ENCODE peak calls at places on chromosome 10, in four cellular contexts. F is NCI-H446 treated with DMSO at 0.1 percent for 48 hours; Y is CD4-positive, alpha-beta T cell; T is left ventricle myocardium superior. Q is an unnamed sample.

GRCh38 chr10:113131611-113132330 is 181.7 kb downstream of the TCF7L2 start:
- DNase-seq in F (no peak), Y (no peak), T (no peak), Q (no peak)

GRCh38 chr10:119090968-119091367 is 10.4 kb upstream of the EIF3A start:
- DNase-seq in F (no peak), Y (peak), T (no peak), Q (peak)

GRCh38 chr10:96756111-96756903 is 36.0 kb upstream of the PIK3AP1 start:
- DNase-seq in F (no peak), Y (no peak), T (no peak), Q (no peak)

GRCh38 chr10:23310443-23310842 is 34.2 kb downstream of the C10orf67 start:
- DNase-seq in F (no peak), Y (no peak), T (no peak), Q (no peak)

GRCh38 chr10:124459395-124459794 is 2.2 kb upstream of the LHPP start:
- DNase-seq in F (no peak), Y (no peak), T (no peak), Q (no peak)

GRCh38 chr10:47248436-47249090 is 51.4 kb upstream of the GDF10 start:
- DNase-seq in F (no peak), Y (no peak), T (no peak), Q (no peak)

GRCh38 chr10:104080762-104081161 is 4.9 kb downstream of the COL17A1 start:
- DNase-seq in F (no peak), Y (no peak), T (no peak), Q (no peak)

GRCh38 chr10:2935647-2936386 is 131.5 kb upstream of the PFKP start:
- DNase-seq in F (no peak), Y (no peak), T (no peak), Q (no peak)

GRCh38 chr10:89301721-89302445 is at the start of gene IFIT2:
- DNase-seq in F (no peak), Y (no peak), T (peak), Q (no peak)

GRCh38 chr10:66940950-66941349 is 15.1 kb downstream of the LRRTM3 start:
- DNase-seq in F (no peak), Y (no peak), T (no peak), Q (no peak)

GRCh38 chr10:28668363-28669226 is 8.7 kb upstream of the BAMBI start:
- DNase-seq in F (no peak), Y (no peak), T (peak), Q (peak)

GRCh38 chr10:6401562-6402348 is 178.3 kb downstream of the PRKCQ start:
- DNase-seq in F (peak), Y (peak), T (peak), Q (peak)

GRCh38 chr10:21020545-21020944 is 123.4 kb upstream of the NEBL start:
- DNase-seq in F (no peak), Y (peak), T (no peak), Q (no peak)

GRCh38 chr10:24349379-24350110 is 140.6 kb downstream of the KIAA1217 start:
- DNase-seq in F (no peak), Y (no peak), T (no peak), Q (no peak)

GRCh38 chr10:110671788-110672579 is 27.8 kb downstream of the RBM20 start:
- DNase-seq in F (no peak), Y (peak), T (peak), Q (peak)

Q was measured in naive thymus-derived CD8-positive, alpha-beta T cell.